ENCODE peak calls at places on chromosomes 2 and 18, in seven cellular contexts. One of them, this sample, is unnamed.

GRCh38 chr2:134252092-134252775 is 1.6 kb upstream of the MGAT5 start:
- DNase-seq in esophagus squamous epithelium: no peak
- DNase-seq in left ventricle myocardium inferior: no peak
- DNase-seq in AG04450: no peak
- DNase-seq in adrenal gland: no peak
- DNase-seq in thoracic aorta: no peak
- DNase-seq in WERI-Rb-1: no peak
- DNase-seq in this sample: no peak

GRCh38 chr18:77058186-77058847 is 74.3 kb downstream of the MBP start:
- DNase-seq in AG04450: no peak
- DNase-seq in adrenal gland: no peak
- DNase-seq in thoracic aorta: no peak
- DNase-seq in left ventricle myocardium inferior: peak
- DNase-seq in esophagus squamous epithelium: no peak
- DNase-seq in WERI-Rb-1: no peak
- DNase-seq in this sample: peak

GRCh38 chr18:2697184-2697583 is 41.7 kb downstream of the SMCHD1 start:
- DNase-seq in AG04450: no peak
- DNase-seq in WERI-Rb-1: no peak
- DNase-seq in left ventricle myocardium inferior: no peak
- DNase-seq in esophagus squamous epithelium: no peak
- DNase-seq in thoracic aorta: no peak
- DNase-seq in adrenal gland: no peak
- DNase-seq in this sample: no peak

GRCh38 chr2:112958428-112959108 is 19.2 kb upstream of the IL36G start:
- DNase-seq in AG04450: peak
- DNase-seq in left ventricle myocardium inferior: no peak
- DNase-seq in adrenal gland: peak
- DNase-seq in WERI-Rb-1: peak
- DNase-seq in esophagus squamous epithelium: no peak
- DNase-seq in thoracic aorta: no peak
- DNase-seq in this sample: no peak

GRCh38 chr2:43925431-43925830 is 70.4 kb downstream of the LRPPRC start:
- DNase-seq in adrenal gland: no peak
- DNase-seq in WERI-Rb-1: no peak
- DNase-seq in esophagus squamous epithelium: no peak
- DNase-seq in left ventricle myocardium inferior: no peak
- DNase-seq in thoracic aorta: no peak
- DNase-seq in AG04450: no peak
- DNase-seq in this sample: no peak

GRCh38 chr2:226985227-226985946 is 149.5 kb downstream of the RHBDD1 start:
- DNase-seq in thoracic aorta: no peak
- DNase-seq in WERI-Rb-1: peak
- DNase-seq in esophagus squamous epithelium: no peak
- DNase-seq in adrenal gland: peak
- DNase-seq in left ventricle myocardium inferior: no peak
- DNase-seq in AG04450: peak
- DNase-seq in this sample: no peak

GRCh38 chr2:158781562-158781961 is 13.6 kb upstream of the DAPL1 start:
- DNase-seq in AG04450: no peak
- DNase-seq in esophagus squamous epithelium: no peak
- DNase-seq in thoracic aorta: no peak
- DNase-seq in left ventricle myocardium inferior: no peak
- DNase-seq in adrenal gland: no peak
- DNase-seq in WERI-Rb-1: no peak
- DNase-seq in this sample: no peak

GRCh38 chr18:37584217-37584616 is 18.6 kb upstream of the CELF4 start:
- DNase-seq in left ventricle myocardium inferior: no peak
- DNase-seq in adrenal gland: no peak
- DNase-seq in thoracic aorta: no peak
- DNase-seq in esophagus squamous epithelium: no peak
- DNase-seq in WERI-Rb-1: no peak
- DNase-seq in AG04450: no peak
- DNase-seq in this sample: no peak

GRCh38 chr2:20215183-20216040 is 9.5 kb downstream of the SDC1 start:
- DNase-seq in WERI-Rb-1: no peak
- DNase-seq in thoracic aorta: no peak
- DNase-seq in adrenal gland: no peak
- DNase-seq in esophagus squamous epithelium: no peak
- DNase-seq in AG04450: no peak
- DNase-seq in left ventricle myocardium inferior: no peak
- DNase-seq in this sample: no peak

GRCh38 chr2:55102056-55102812 is 52.0 kb upstream of the RTN4 start:
- DNase-seq in AG04450: peak
- DNase-seq in esophagus squamous epithelium: no peak
- DNase-seq in adrenal gland: no peak
- DNase-seq in thoracic aorta: no peak
- DNase-seq in WERI-Rb-1: no peak
- DNase-seq in left ventricle myocardium inferior: no peak
- DNase-seq in this sample: no peak

GRCh38 chr2:220318037-220318436 is 690.6 kb downstream of the SLC4A3 start:
- DNase-seq in adrenal gland: no peak
- DNase-seq in thoracic aorta: no peak
- DNase-seq in esophagus squamous epithelium: no peak
- DNase-seq in left ventricle myocardium inferior: no peak
- DNase-seq in WERI-Rb-1: no peak
- DNase-seq in AG04450: no peak
- DNase-seq in this sample: no peak

GRCh38 chr2:121376851-121377250 is 91.8 kb upstream of the TFCP2L1 start:
- DNase-seq in left ventricle myocardium inferior: no peak
- DNase-seq in esophagus squamous epithelium: no peak
- DNase-seq in thoracic aorta: no peak
- DNase-seq in adrenal gland: no peak
- DNase-seq in WERI-Rb-1: no peak
- DNase-seq in AG04450: no peak
- DNase-seq in this sample: no peak

GRCh38 chr2:69464575-69464974 is 27.3 kb upstream of the NFU1 start:
- DNase-seq in thoracic aorta: no peak
- DNase-seq in esophagus squamous epithelium: peak
- DNase-seq in left ventricle myocardium inferior: peak
- DNase-seq in WERI-Rb-1: peak
- DNase-seq in AG04450: peak
- DNase-seq in adrenal gland: peak
- DNase-seq in this sample: peak

GRCh38 chr18:76382265-76382664 is 112.8 kb downstream of the ZNF516 start:
- DNase-seq in left ventricle myocardium inferior: no peak
- DNase-seq in thoracic aorta: no peak
- DNase-seq in adrenal gland: peak
- DNase-seq in WERI-Rb-1: no peak
- DNase-seq in esophagus squamous epithelium: no peak
- DNase-seq in AG04450: no peak
- DNase-seq in this sample: no peak

GRCh38 chr2:107595749-107596148 is 230.9 kb upstream of the RGPD4 start:
- DNase-seq in AG04450: peak
- DNase-seq in left ventricle myocardium inferior: no peak
- DNase-seq in adrenal gland: no peak
- DNase-seq in thoracic aorta: no peak
- DNase-seq in esophagus squamous epithelium: no peak
- DNase-seq in WERI-Rb-1: no peak
- DNase-seq in this sample: no peak

GRCh38 chr18:79200546-79201268 is 131.5 kb downstream of the ATP9B start:
- DNase-seq in adrenal gland: peak
- DNase-seq in thoracic aorta: peak
- DNase-seq in AG04450: no peak
- DNase-seq in left ventricle myocardium inferior: peak
- DNase-seq in WERI-Rb-1: no peak
- DNase-seq in esophagus squamous epithelium: peak
- DNase-seq in this sample: no peak

GRCh38 chr18:56727399-56727798 is 76.2 kb downstream of the WDR7 start:
- DNase-seq in esophagus squamous epithelium: no peak
- DNase-seq in WERI-Rb-1: no peak
- DNase-seq in AG04450: no peak
- DNase-seq in adrenal gland: no peak
- DNase-seq in thoracic aorta: no peak
- DNase-seq in left ventricle myocardium inferior: no peak
- DNase-seq in this sample: no peak

GRCh38 chr2:241640165-241640795 is 2.8 kb downstream of the ATG4B start:
- DNase-seq in left ventricle myocardium inferior: no peak
- DNase-seq in adrenal gland: no peak
- DNase-seq in AG04450: no peak
- DNase-seq in esophagus squamous epithelium: no peak
- DNase-seq in WERI-Rb-1: no peak
- DNase-seq in thoracic aorta: no peak
- DNase-seq in this sample: no peak

GRCh38 chr18:32478317-32478716 is 7.6 kb upstream of the GAREM1 start:
- DNase-seq in esophagus squamous epithelium: no peak
- DNase-seq in adrenal gland: no peak
- DNase-seq in AG04450: no peak
- DNase-seq in thoracic aorta: no peak
- DNase-seq in WERI-Rb-1: no peak
- DNase-seq in left ventricle myocardium inferior: no peak
- DNase-seq in this sample: no peak

GRCh38 chr18:5073026-5073944 is 123.8 kb downstream of the AKAIN1 start:
- DNase-seq in thoracic aorta: no peak
- DNase-seq in left ventricle myocardium inferior: no peak
- DNase-seq in AG04450: no peak
- DNase-seq in adrenal gland: peak
- DNase-seq in esophagus squamous epithelium: no peak
- DNase-seq in WERI-Rb-1: peak
- DNase-seq in this sample: no peak

GRCh38 chr2:52431352-52431760 is 1336.2 kb upstream of the CHAC2 start:
- DNase-seq in WERI-Rb-1: no peak
- DNase-seq in thoracic aorta: no peak
- DNase-seq in esophagus squamous epithelium: no peak
- DNase-seq in adrenal gland: no peak
- DNase-seq in left ventricle myocardium inferior: no peak
- DNase-seq in AG04450: no peak
- DNase-seq in this sample: no peak

GRCh38 chr18:45328271-45328670 is 287.0 kb upstream of the SLC14A2 start:
- DNase-seq in thoracic aorta: no peak
- DNase-seq in left ventricle myocardium inferior: no peak
- DNase-seq in AG04450: no peak
- DNase-seq in esophagus squamous epithelium: no peak
- DNase-seq in adrenal gland: no peak
- DNase-seq in WERI-Rb-1: no peak
- DNase-seq in this sample: no peak
- H3K27ac ChIP-seq in thoracic aorta: no peak
- H3K27ac ChIP-seq in left ventricle myocardium inferior: peak
- H3K27ac ChIP-seq in AG04450: no peak
- H3K27ac ChIP-seq in esophagus squamous epithelium: no peak
- H3K27ac ChIP-seq in adrenal gland: no peak
- H3K27ac ChIP-seq in WERI-Rb-1: no peak
- H3K27ac ChIP-seq in this sample: peak

DNA sequence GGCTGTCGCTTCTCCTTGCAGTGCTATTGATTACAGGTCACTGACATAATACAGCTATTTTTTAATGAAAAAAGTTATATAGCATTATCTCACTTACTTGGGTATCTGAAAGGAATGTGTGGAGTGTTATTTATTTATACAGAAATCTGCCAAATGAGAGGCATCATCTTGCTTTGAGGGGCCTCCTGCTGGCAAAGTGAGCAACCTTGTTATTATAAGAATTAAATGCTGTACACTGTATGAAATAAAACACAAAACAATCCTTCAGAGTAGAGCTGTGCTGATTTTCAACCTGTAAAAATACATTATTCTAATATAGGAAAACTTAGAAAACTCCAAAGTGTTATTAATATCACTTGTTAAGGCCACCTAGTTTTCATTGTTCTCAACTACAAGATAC is 20.9 kb downstream of the ERBB4 start:
- DNase-seq in thoracic aorta: no peak
- DNase-seq in WERI-Rb-1: no peak
- DNase-seq in adrenal gland: no peak
- DNase-seq in left ventricle myocardium inferior: no peak
- DNase-seq in AG04450: no peak
- DNase-seq in esophagus squamous epithelium: no peak
- DNase-seq in this sample: no peak
- TF ChIP-seq CTCF in thoracic aorta: no peak
- TF ChIP-seq CTCF in WERI-Rb-1: no peak
- TF ChIP-seq CTCF in adrenal gland: no peak
- TF ChIP-seq CTCF in left ventricle myocardium inferior: no peak
- TF ChIP-seq CTCF in AG04450: no peak
- TF ChIP-seq CTCF in esophagus squamous epithelium: no peak
- TF ChIP-seq CTCF in this sample: no peak

DNA sequence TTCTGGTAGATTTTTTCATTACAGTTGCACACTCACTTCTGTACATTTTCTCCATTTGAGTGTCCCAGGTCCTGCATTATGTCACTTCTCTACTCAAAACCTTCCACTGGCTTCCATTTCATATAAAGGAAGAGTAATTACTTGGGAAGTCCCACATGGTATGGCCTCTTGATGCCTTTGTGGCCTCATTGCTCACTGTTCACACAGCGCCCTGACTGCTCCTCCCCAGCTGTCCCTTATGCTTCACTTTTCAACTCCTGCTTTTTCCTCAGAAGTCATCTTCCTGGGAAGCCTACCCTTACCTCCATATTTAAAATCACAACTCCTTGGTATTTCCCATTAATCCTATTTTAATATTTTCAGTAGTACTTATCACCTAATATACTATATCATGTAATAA is 24.7 kb downstream of the GULP1 start:
- DNase-seq in adrenal gland: no peak
- DNase-seq in WERI-Rb-1: no peak
- DNase-seq in esophagus squamous epithelium: no peak
- DNase-seq in thoracic aorta: no peak
- DNase-seq in AG04450: no peak
- DNase-seq in left ventricle myocardium inferior: no peak
- DNase-seq in this sample: no peak
- H3K27ac ChIP-seq in adrenal gland: no peak
- H3K27ac ChIP-seq in WERI-Rb-1: no peak
- H3K27ac ChIP-seq in esophagus squamous epithelium: no peak
- H3K27ac ChIP-seq in thoracic aorta: no peak
- H3K27ac ChIP-seq in AG04450: no peak
- H3K27ac ChIP-seq in left ventricle myocardium inferior: no peak
- H3K27ac ChIP-seq in this sample: no peak

DNA sequence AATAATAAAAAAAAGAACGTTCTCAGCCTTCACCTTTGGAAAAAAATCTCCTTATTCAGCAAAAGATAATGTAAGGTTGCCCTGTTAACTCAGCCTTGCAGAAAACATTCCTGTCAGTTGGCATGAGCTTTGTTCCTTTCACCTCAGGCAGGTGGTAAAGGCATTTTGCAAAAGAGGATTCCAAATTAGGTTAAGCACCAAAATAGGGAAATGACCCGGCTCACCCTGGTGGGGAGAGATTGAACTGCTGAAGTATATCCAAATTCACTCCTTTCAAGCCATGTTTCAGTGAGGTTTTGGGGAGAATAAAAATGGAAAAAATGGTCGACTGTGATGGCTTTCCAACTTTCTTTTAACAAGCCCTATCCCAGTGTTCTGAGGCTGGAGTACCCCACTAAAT is 1988.8 kb upstream of the PIK3C3 start:
- DNase-seq in WERI-Rb-1: no peak
- DNase-seq in left ventricle myocardium inferior: no peak
- DNase-seq in thoracic aorta: no peak
- DNase-seq in esophagus squamous epithelium: no peak
- DNase-seq in AG04450: no peak
- DNase-seq in adrenal gland: no peak
- DNase-seq in this sample: no peak
- TF ChIP-seq CTCF in WERI-Rb-1: peak
- TF ChIP-seq CTCF in left ventricle myocardium inferior: no peak
- TF ChIP-seq CTCF in thoracic aorta: no peak
- TF ChIP-seq CTCF in esophagus squamous epithelium: peak
- TF ChIP-seq CTCF in AG04450: peak
- TF ChIP-seq CTCF in adrenal gland: peak
- TF ChIP-seq CTCF in this sample: no peak

This sample was measured in psoas muscle.